ENCODE peak calls at places on chromosomes 12 and 14, in eight cellular contexts. H, I, A, P, K, O, W and M are unnamed samples.

GRCh38 chr14:79318371-79318770 is 892.9 kb downstream of the DIO2 start:
- DNase-seq in W (no peak), P (no peak), H (no peak), A (no peak), I (no peak), O (no peak), K (no peak), M (no peak)

GRCh38 chr14:22830329-22831010 is 783 bp downstream of the MRPL52 start:
- DNase-seq in P (no peak), I (no peak), W (no peak), H (no peak), A (no peak), K (no peak), O (no peak), M (no peak)

GRCh38 chr12:16685107-16685506 is 79.1 kb upstream of the LMO3 start:
- DNase-seq in H (no peak), A (no peak), P (no peak), K (no peak), I (no peak), W (no peak), O (no peak), M (no peak)

GRCh38 chr14:100066984-100067383 is 1.8 kb downstream of the EVL start:
- DNase-seq in A (no peak), I (no peak), O (no peak), H (no peak), K (no peak), P (no peak), W (no peak), M (no peak)

GRCh38 chr14:25017562-25017961 is 32.4 kb downstream of the STXBP6 start:
- DNase-seq in A (no peak), P (no peak), I (no peak), K (no peak), O (no peak), H (no peak), W (no peak), M (no peak)

GRCh38 chr14:95286649-95287048 is 33.1 kb downstream of the CLMN start:
- DNase-seq in H (no peak), A (no peak), O (no peak), K (no peak), I (no peak), W (no peak), P (peak), M (no peak)

GRCh38 chr12:129257526-129257925 is 404.2 kb downstream of the GLT1D1 start:
- DNase-seq in P (no peak), A (no peak), K (no peak), W (no peak), I (no peak), O (no peak), H (no peak), M (no peak)

GRCh38 chr14:95409472-95410307 is 90.0 kb upstream of the CLMN start:
- DNase-seq in P (no peak), I (no peak), K (no peak), O (peak), H (no peak), W (no peak), A (no peak), M (no peak)

GRCh38 chr12:109730306-109731145 is 16.9 kb downstream of the FAM222A start:
- DNase-seq in K (no peak), W (no peak), I (peak), P (no peak), A (no peak), H (no peak), O (no peak), M (peak)

GRCh38 chr12:54282949-54283593 is 2.5 kb downstream of the HNRNPA1 start:
- DNase-seq in I (peak), W (no peak), H (no peak), A (no peak), K (no peak), O (no peak), P (no peak), M (no peak)

GRCh38 chr12:42510823-42511222 is 78.7 kb downstream of the PRICKLE1 start:
- DNase-seq in P (no peak), O (no peak), I (no peak), W (no peak), K (no peak), H (no peak), A (no peak), M (no peak)

GRCh38 chr14:106691601-106692291 is 1165.4 kb downstream of the TMEM121 start:
- DNase-seq in P (peak), A (no peak), H (no peak), K (peak), W (peak), O (no peak), I (peak), M (no peak)

GRCh38 chr14:69713976-69714716 is 52.8 kb upstream of the SRSF5 start:
- DNase-seq in K (no peak), W (no peak), A (no peak), H (peak), P (peak), I (no peak), O (no peak), M (no peak)

GRCh38 chr12:82479511-82479910 is 121.2 kb downstream of the METTL25 start:
- DNase-seq in P (no peak), W (no peak), K (no peak), A (no peak), O (no peak), I (no peak), H (no peak), M (no peak)

GRCh38 chr12:74941678-74942077 is 268.0 kb downstream of the KCNC2 start:
- DNase-seq in O (no peak), W (no peak), P (no peak), H (no peak), K (no peak), I (no peak), A (no peak), M (no peak)

GRCh38 chr12:70617450-70617849 is 19.8 kb downstream of the PTPRB start:
- DNase-seq in H (no peak), K (no peak), O (no peak), P (no peak), A (no peak), W (no peak), I (no peak), M (no peak)

GRCh38 chr12:52741378-52742195 is 35.6 kb downstream of the KRT76 start:
- DNase-seq in W (peak), O (no peak), P (peak), I (peak), H (peak), A (no peak), K (peak), M (no peak)

GRCh38 chr12:66087365-66087943 is 43.1 kb downstream of the LLPH start:
- DNase-seq in P (peak), H (peak), A (peak), K (peak), I (peak), O (peak), W (peak), M (peak)

GRCh38 chr14:102338724-102339123 is 19.2 kb downstream of the ZNF839 start:
- DNase-seq in W (no peak), P (no peak), K (no peak), A (no peak), H (no peak), I (no peak), O (no peak), M (no peak)

GRCh38 chr14:80522936-80523335 is 311.6 kb upstream of the DIO2 start:
- DNase-seq in I (no peak), H (no peak), O (no peak), P (no peak), K (no peak), A (no peak), W (no peak), M (no peak)

GRCh38 chr14:68361231-68361630 is 431.6 kb downstream of the ZFP36L1 start:
- DNase-seq in O (no peak), A (no peak), I (peak), H (no peak), P (no peak), W (no peak), K (no peak), M (no peak)
- TF ChIP-seq CTCF in O (no peak), A (no peak), I (no peak), H (no peak), P (no peak), W (no peak), K (no peak), M (no peak)

GRCh38 chr12:104569348-104570173 is 112.8 kb downstream of the CHST11 start:
- DNase-seq in I (no peak), A (no peak), K (no peak), O (no peak), H (no peak), W (peak), P (peak), M (no peak)
- TF ChIP-seq POLR2A in I (no peak), A (no peak), K (no peak), O (no peak), H (no peak), W (no peak), P (no peak), M (no peak)

DNA sequence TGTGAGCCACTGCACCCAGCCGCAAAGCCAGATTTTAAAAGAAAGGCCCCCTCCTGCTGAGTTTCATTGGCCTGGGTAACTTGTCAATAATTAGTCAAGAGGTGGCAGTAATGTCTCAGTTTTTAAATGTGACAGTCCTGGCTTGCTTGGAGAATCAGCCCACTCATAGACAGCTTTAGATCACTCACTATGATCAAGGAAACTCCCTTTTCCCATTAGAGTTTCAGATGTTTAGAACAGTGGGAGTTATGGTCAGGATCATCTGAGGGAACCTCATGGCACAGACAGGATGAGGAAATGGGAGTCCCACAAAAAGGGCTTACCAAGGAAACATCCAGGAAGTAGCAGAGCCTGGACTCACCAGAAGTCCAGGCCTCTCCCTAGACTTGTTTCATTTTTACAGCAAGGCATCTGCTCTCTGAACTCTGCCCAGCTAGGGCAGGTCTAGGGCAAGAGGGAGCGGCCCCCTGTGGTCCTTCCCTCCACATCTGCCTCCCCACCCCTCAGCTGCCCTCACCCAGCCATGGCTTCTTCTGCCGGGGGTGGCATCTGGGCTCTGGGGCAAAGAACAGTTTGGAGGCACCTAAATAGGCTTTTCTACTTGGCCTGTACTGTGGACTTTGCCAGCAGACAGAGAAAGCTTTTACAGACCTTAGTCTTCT is 11.2 kb downstream of the BCL2L14 start:
- DNase-seq in A (no peak), P (peak), W (no peak), H (no peak), I (no peak), K (peak), O (no peak), M (no peak)
- TF ChIP-seq CTCF in A (peak), P (peak), W (no peak), H (no peak), I (peak), K (peak), O (peak), M (no peak)

GRCh38 chr12:31740618-31741017 is 11.8 kb upstream of the AMN1 start:
- DNase-seq in I (no peak), H (no peak), W (no peak), K (no peak), A (no peak), P (no peak), O (no peak), M (no peak)

GRCh38 chr12:31732926-31733548 is 4.2 kb upstream of the AMN1 start:
- DNase-seq in H (peak), W (no peak), I (no peak), P (no peak), K (peak), A (no peak), O (no peak), M (no peak)

GRCh38 chr12:31737763-31738162 is 8.9 kb upstream of the AMN1 start:
- DNase-seq in A (no peak), W (no peak), O (no peak), I (no peak), H (no peak), P (no peak), K (no peak), M (no peak)

GRCh38 chr12:31737345-31737744 is 8.5 kb upstream of the AMN1 start:
- DNase-seq in W (no peak), A (no peak), I (no peak), P (no peak), O (no peak), K (no peak), H (no peak), M (no peak)

DNA sequence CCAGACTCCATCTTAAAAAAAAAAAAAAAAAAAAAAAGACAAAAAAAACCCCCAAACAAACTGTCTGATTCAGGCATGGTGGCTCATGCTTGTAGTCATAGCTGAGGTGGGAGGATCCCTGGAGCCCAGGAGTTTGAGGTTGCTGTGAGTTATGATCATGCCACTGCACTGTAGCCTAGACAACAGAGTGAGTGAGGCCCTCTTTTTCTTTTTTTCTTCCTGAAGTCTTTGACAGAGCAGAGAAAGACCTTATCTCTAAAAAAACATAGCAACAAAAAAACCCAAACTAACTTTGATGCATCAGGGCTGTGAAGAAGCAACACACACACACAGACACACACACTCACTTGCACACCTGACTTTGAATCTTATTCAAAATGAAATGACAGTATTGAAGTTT is 7.7 kb upstream of the AMN1 start:
- DNase-seq in A (no peak), W (no peak), P (no peak), H (no peak), O (no peak), I (no peak), K (no peak), M (no peak)
- TF ChIP-seq POLR2A in A (no peak), W (no peak), P (no peak), H (no peak), O (no peak), I (no peak), K (no peak), M (no peak)

DNA sequence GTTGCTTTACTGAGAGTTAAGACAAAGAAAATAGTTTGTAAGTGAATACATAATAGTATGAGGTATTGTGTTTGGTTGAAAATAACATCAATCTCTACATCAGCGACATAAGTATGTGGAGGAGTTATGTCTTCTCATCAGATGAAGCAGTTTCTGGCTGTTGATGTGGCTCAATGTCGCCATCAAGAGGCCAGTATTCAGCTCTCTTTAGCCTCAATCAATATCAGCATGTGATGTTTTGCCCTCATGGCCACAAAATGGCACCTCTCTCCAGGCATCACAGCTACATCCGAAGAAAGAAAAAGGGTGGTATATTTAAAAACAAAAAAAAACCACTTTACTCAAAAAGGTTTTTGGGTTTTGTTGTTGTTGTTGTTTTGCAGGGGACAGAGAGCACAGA is 302.3 kb upstream of the TMEM132C start:
- DNase-seq in P (no peak), I (no peak), W (no peak), K (no peak), H (no peak), A (no peak), O (no peak), M (no peak)
- TF ChIP-seq CTCF in P (no peak), I (no peak), W (no peak), K (no peak), H (no peak), A (no peak), O (no peak), M (no peak)